ENCODE peak calls at places on chromosomes 11 and 22, in nine cellular contexts. One of them, this sample, is unnamed.

GRCh38 chr11:100637706-100638105 is 49.4 kb upstream of the ARHGAP42 start:
- DNase-seq in activated CD4-positive, alpha-beta T cell treated with anti-CD3 and anti-CD28 coated beads, Interleukin-2, amount 50 U/mL, for 48 hours: no peak
- DNase-seq in MM.1S: no peak
- DNase-seq in RWPE1: no peak
- DNase-seq in astrocyte of the cerebellum: no peak
- DNase-seq in NCI-H748 treated with DMSO at 0.1 percent for 48 hours: no peak
- DNase-seq in NCI-H1436: no peak
- DNase-seq in stomach: no peak
- DNase-seq in AG08395: no peak
- DNase-seq in this sample: no peak

GRCh38 chr11:88310246-88310645 is 27.3 kb downstream of the CTSC start:
- DNase-seq in activated CD4-positive, alpha-beta T cell treated with anti-CD3 and anti-CD28 coated beads, Interleukin-2, amount 50 U/mL, for 48 hours: no peak
- DNase-seq in MM.1S: no peak
- DNase-seq in RWPE1: no peak
- DNase-seq in astrocyte of the cerebellum: no peak
- DNase-seq in NCI-H748 treated with DMSO at 0.1 percent for 48 hours: no peak
- DNase-seq in NCI-H1436: no peak
- DNase-seq in stomach: no peak
- DNase-seq in AG08395: no peak
- DNase-seq in this sample: no peak

GRCh38 chr22:49243965-49244364 is 583.7 kb downstream of the BRD1 start:
- DNase-seq in activated CD4-positive, alpha-beta T cell treated with anti-CD3 and anti-CD28 coated beads, Interleukin-2, amount 50 U/mL, for 48 hours: no peak
- DNase-seq in MM.1S: no peak
- DNase-seq in RWPE1: no peak
- DNase-seq in astrocyte of the cerebellum: no peak
- DNase-seq in NCI-H748 treated with DMSO at 0.1 percent for 48 hours: no peak
- DNase-seq in NCI-H1436: no peak
- DNase-seq in stomach: no peak
- DNase-seq in AG08395: no peak
- DNase-seq in this sample: no peak

GRCh38 chr11:123231263-123231662 is 36.2 kb upstream of the CLMP start:
- DNase-seq in activated CD4-positive, alpha-beta T cell treated with anti-CD3 and anti-CD28 coated beads, Interleukin-2, amount 50 U/mL, for 48 hours: no peak
- DNase-seq in MM.1S: no peak
- DNase-seq in RWPE1: no peak
- DNase-seq in astrocyte of the cerebellum: no peak
- DNase-seq in NCI-H748 treated with DMSO at 0.1 percent for 48 hours: no peak
- DNase-seq in NCI-H1436: no peak
- DNase-seq in stomach: no peak
- DNase-seq in AG08395: peak
- DNase-seq in this sample: no peak

GRCh38 chr11:12195773-12196172 is 85.4 kb downstream of the MICAL2 start:
- DNase-seq in activated CD4-positive, alpha-beta T cell treated with anti-CD3 and anti-CD28 coated beads, Interleukin-2, amount 50 U/mL, for 48 hours: peak
- DNase-seq in MM.1S: peak
- DNase-seq in RWPE1: no peak
- DNase-seq in astrocyte of the cerebellum: no peak
- DNase-seq in NCI-H748 treated with DMSO at 0.1 percent for 48 hours: no peak
- DNase-seq in NCI-H1436: no peak
- DNase-seq in stomach: no peak
- DNase-seq in AG08395: no peak
- DNase-seq in this sample: no peak

GRCh38 chr11:11231763-11232162 is 121.3 kb downstream of the CSNK2A3 start:
- DNase-seq in activated CD4-positive, alpha-beta T cell treated with anti-CD3 and anti-CD28 coated beads, Interleukin-2, amount 50 U/mL, for 48 hours: no peak
- DNase-seq in MM.1S: no peak
- DNase-seq in RWPE1: no peak
- DNase-seq in astrocyte of the cerebellum: no peak
- DNase-seq in NCI-H748 treated with DMSO at 0.1 percent for 48 hours: no peak
- DNase-seq in NCI-H1436: no peak
- DNase-seq in stomach: no peak
- DNase-seq in AG08395: no peak
- DNase-seq in this sample: no peak

GRCh38 chr22:30830907-30831306 is 136.2 kb downstream of the OSBP2 start:
- DNase-seq in activated CD4-positive, alpha-beta T cell treated with anti-CD3 and anti-CD28 coated beads, Interleukin-2, amount 50 U/mL, for 48 hours: no peak
- DNase-seq in MM.1S: no peak
- DNase-seq in RWPE1: peak
- DNase-seq in astrocyte of the cerebellum: peak
- DNase-seq in NCI-H748 treated with DMSO at 0.1 percent for 48 hours: no peak
- DNase-seq in NCI-H1436: no peak
- DNase-seq in stomach: peak
- DNase-seq in AG08395: peak
- DNase-seq in this sample: peak

GRCh38 chr22:38239101-38239761 is 33.6 kb downstream of the TMEM184B start:
- DNase-seq in activated CD4-positive, alpha-beta T cell treated with anti-CD3 and anti-CD28 coated beads, Interleukin-2, amount 50 U/mL, for 48 hours: no peak
- DNase-seq in MM.1S: no peak
- DNase-seq in RWPE1: peak
- DNase-seq in astrocyte of the cerebellum: no peak
- DNase-seq in NCI-H748 treated with DMSO at 0.1 percent for 48 hours: no peak
- DNase-seq in NCI-H1436: no peak
- DNase-seq in stomach: no peak
- DNase-seq in AG08395: peak
- DNase-seq in this sample: no peak

GRCh38 chr22:31148516-31148915 is 8.2 kb upstream of the PLA2G3 start:
- DNase-seq in activated CD4-positive, alpha-beta T cell treated with anti-CD3 and anti-CD28 coated beads, Interleukin-2, amount 50 U/mL, for 48 hours: no peak
- DNase-seq in MM.1S: no peak
- DNase-seq in RWPE1: no peak
- DNase-seq in astrocyte of the cerebellum: no peak
- DNase-seq in NCI-H748 treated with DMSO at 0.1 percent for 48 hours: no peak
- DNase-seq in NCI-H1436: no peak
- DNase-seq in stomach: no peak
- DNase-seq in AG08395: no peak
- DNase-seq in this sample: no peak

GRCh38 chr22:33666661-33667619 is 253.3 kb downstream of the LARGE1 start:
- DNase-seq in activated CD4-positive, alpha-beta T cell treated with anti-CD3 and anti-CD28 coated beads, Interleukin-2, amount 50 U/mL, for 48 hours: no peak
- DNase-seq in MM.1S: no peak
- DNase-seq in RWPE1: no peak
- DNase-seq in astrocyte of the cerebellum: no peak
- DNase-seq in NCI-H748 treated with DMSO at 0.1 percent for 48 hours: no peak
- DNase-seq in NCI-H1436: no peak
- DNase-seq in stomach: peak
- DNase-seq in AG08395: no peak
- DNase-seq in this sample: no peak

GRCh38 chr11:105790841-105791240 is 181.0 kb downstream of the GRIA4 start:
- DNase-seq in activated CD4-positive, alpha-beta T cell treated with anti-CD3 and anti-CD28 coated beads, Interleukin-2, amount 50 U/mL, for 48 hours: no peak
- DNase-seq in MM.1S: peak
- DNase-seq in RWPE1: no peak
- DNase-seq in astrocyte of the cerebellum: no peak
- DNase-seq in NCI-H748 treated with DMSO at 0.1 percent for 48 hours: no peak
- DNase-seq in NCI-H1436: no peak
- DNase-seq in stomach: no peak
- DNase-seq in AG08395: no peak
- DNase-seq in this sample: no peak

GRCh38 chr11:4480577-4481539 is 1.6 kb upstream of the OR52K1 start:
- DNase-seq in activated CD4-positive, alpha-beta T cell treated with anti-CD3 and anti-CD28 coated beads, Interleukin-2, amount 50 U/mL, for 48 hours: no peak
- DNase-seq in MM.1S: no peak
- DNase-seq in RWPE1: peak
- DNase-seq in astrocyte of the cerebellum: peak
- DNase-seq in NCI-H748 treated with DMSO at 0.1 percent for 48 hours: no peak
- DNase-seq in NCI-H1436: no peak
- DNase-seq in stomach: no peak
- DNase-seq in AG08395: peak
- DNase-seq in this sample: peak

GRCh38 chr22:28882545-28882877 is 861 bp upstream of the ZNRF3 start:
- DNase-seq in activated CD4-positive, alpha-beta T cell treated with anti-CD3 and anti-CD28 coated beads, Interleukin-2, amount 50 U/mL, for 48 hours: no peak
- DNase-seq in MM.1S: peak
- DNase-seq in RWPE1: no peak
- DNase-seq in astrocyte of the cerebellum: no peak
- DNase-seq in NCI-H748 treated with DMSO at 0.1 percent for 48 hours: no peak
- DNase-seq in NCI-H1436: no peak
- DNase-seq in stomach: no peak
- DNase-seq in AG08395: no peak
- DNase-seq in this sample: peak

GRCh38 chr11:25737071-25737675 is 594.8 kb upstream of the ANO3 start:
- DNase-seq in activated CD4-positive, alpha-beta T cell treated with anti-CD3 and anti-CD28 coated beads, Interleukin-2, amount 50 U/mL, for 48 hours: no peak
- DNase-seq in MM.1S: peak
- DNase-seq in RWPE1: no peak
- DNase-seq in astrocyte of the cerebellum: no peak
- DNase-seq in NCI-H748 treated with DMSO at 0.1 percent for 48 hours: no peak
- DNase-seq in NCI-H1436: no peak
- DNase-seq in stomach: no peak
- DNase-seq in AG08395: no peak
- DNase-seq in this sample: no peak

GRCh38 chr11:63769044-63769718 is 606 bp upstream of the ZFTA start:
- DNase-seq in activated CD4-positive, alpha-beta T cell treated with anti-CD3 and anti-CD28 coated beads, Interleukin-2, amount 50 U/mL, for 48 hours: peak
- DNase-seq in MM.1S: peak
- DNase-seq in RWPE1: peak
- DNase-seq in astrocyte of the cerebellum: no peak
- DNase-seq in NCI-H748 treated with DMSO at 0.1 percent for 48 hours: no peak
- DNase-seq in NCI-H1436: peak
- DNase-seq in stomach: no peak
- DNase-seq in AG08395: peak
- DNase-seq in this sample: peak

GRCh38 chr11:13667245-13667644 is 1.2 kb upstream of the FAR1 start:
- DNase-seq in activated CD4-positive, alpha-beta T cell treated with anti-CD3 and anti-CD28 coated beads, Interleukin-2, amount 50 U/mL, for 48 hours: no peak
- DNase-seq in MM.1S: no peak
- DNase-seq in RWPE1: no peak
- DNase-seq in astrocyte of the cerebellum: no peak
- DNase-seq in NCI-H748 treated with DMSO at 0.1 percent for 48 hours: peak
- DNase-seq in NCI-H1436: no peak
- DNase-seq in stomach: no peak
- DNase-seq in AG08395: peak
- DNase-seq in this sample: no peak

GRCh38 chr11:36073411-36074203 is 129.7 kb downstream of the LDLRAD3 start:
- DNase-seq in activated CD4-positive, alpha-beta T cell treated with anti-CD3 and anti-CD28 coated beads, Interleukin-2, amount 50 U/mL, for 48 hours: no peak
- DNase-seq in MM.1S: no peak
- DNase-seq in RWPE1: no peak
- DNase-seq in astrocyte of the cerebellum: peak
- DNase-seq in NCI-H748 treated with DMSO at 0.1 percent for 48 hours: no peak
- DNase-seq in NCI-H1436: no peak
- DNase-seq in stomach: peak
- DNase-seq in AG08395: peak
- DNase-seq in this sample: peak

GRCh38 chr11:58192229-58192628 is 3.4 kb downstream of the OR9Q2 start:
- DNase-seq in activated CD4-positive, alpha-beta T cell treated with anti-CD3 and anti-CD28 coated beads, Interleukin-2, amount 50 U/mL, for 48 hours: no peak
- DNase-seq in MM.1S: no peak
- DNase-seq in RWPE1: no peak
- DNase-seq in astrocyte of the cerebellum: no peak
- DNase-seq in NCI-H748 treated with DMSO at 0.1 percent for 48 hours: no peak
- DNase-seq in NCI-H1436: no peak
- DNase-seq in stomach: no peak
- DNase-seq in AG08395: no peak
- DNase-seq in this sample: no peak

GRCh38 chr11:66891849-66892660 is 35.2 kb downstream of the LRFN4 start:
- DNase-seq in activated CD4-positive, alpha-beta T cell treated with anti-CD3 and anti-CD28 coated beads, Interleukin-2, amount 50 U/mL, for 48 hours: peak
- DNase-seq in MM.1S: peak
- DNase-seq in RWPE1: peak
- DNase-seq in astrocyte of the cerebellum: peak
- DNase-seq in NCI-H748 treated with DMSO at 0.1 percent for 48 hours: no peak
- DNase-seq in NCI-H1436: no peak
- DNase-seq in stomach: peak
- DNase-seq in AG08395: peak
- DNase-seq in this sample: peak

GRCh38 chr22:19980766-19981165 is 35.9 kb downstream of the ARVCF start:
- DNase-seq in activated CD4-positive, alpha-beta T cell treated with anti-CD3 and anti-CD28 coated beads, Interleukin-2, amount 50 U/mL, for 48 hours: no peak
- DNase-seq in MM.1S: no peak
- DNase-seq in RWPE1: no peak
- DNase-seq in astrocyte of the cerebellum: no peak
- DNase-seq in NCI-H748 treated with DMSO at 0.1 percent for 48 hours: no peak
- DNase-seq in NCI-H1436: no peak
- DNase-seq in stomach: no peak
- DNase-seq in AG08395: no peak
- DNase-seq in this sample: no peak

GRCh38 chr11:95716266-95716665 is 73.3 kb downstream of the FAM76B start:
- DNase-seq in activated CD4-positive, alpha-beta T cell treated with anti-CD3 and anti-CD28 coated beads, Interleukin-2, amount 50 U/mL, for 48 hours: no peak
- DNase-seq in MM.1S: peak
- DNase-seq in RWPE1: no peak
- DNase-seq in astrocyte of the cerebellum: peak
- DNase-seq in NCI-H748 treated with DMSO at 0.1 percent for 48 hours: no peak
- DNase-seq in NCI-H1436: no peak
- DNase-seq in stomach: no peak
- DNase-seq in AG08395: no peak
- DNase-seq in this sample: no peak

GRCh38 chr22:45208993-45209838 is 31.5 kb downstream of the KIAA0930 start:
- DNase-seq in activated CD4-positive, alpha-beta T cell treated with anti-CD3 and anti-CD28 coated beads, Interleukin-2, amount 50 U/mL, for 48 hours: peak
- DNase-seq in MM.1S: no peak
- DNase-seq in RWPE1: peak
- DNase-seq in astrocyte of the cerebellum: no peak
- DNase-seq in NCI-H748 treated with DMSO at 0.1 percent for 48 hours: no peak
- DNase-seq in NCI-H1436: peak
- DNase-seq in stomach: no peak
- DNase-seq in AG08395: peak
- DNase-seq in this sample: peak

GRCh38 chr22:41308544-41308947 is 7.2 kb downstream of the ZC3H7B start:
- DNase-seq in activated CD4-positive, alpha-beta T cell treated with anti-CD3 and anti-CD28 coated beads, Interleukin-2, amount 50 U/mL, for 48 hours: no peak
- DNase-seq in MM.1S: no peak
- DNase-seq in RWPE1: no peak
- DNase-seq in astrocyte of the cerebellum: no peak
- DNase-seq in NCI-H748 treated with DMSO at 0.1 percent for 48 hours: no peak
- DNase-seq in NCI-H1436: no peak
- DNase-seq in stomach: no peak
- DNase-seq in AG08395: no peak
- DNase-seq in this sample: no peak

GRCh38 chr11:119550330-119550729 is 127.4 kb upstream of the THY1 start:
- DNase-seq in activated CD4-positive, alpha-beta T cell treated with anti-CD3 and anti-CD28 coated beads, Interleukin-2, amount 50 U/mL, for 48 hours: no peak
- DNase-seq in MM.1S: no peak
- DNase-seq in RWPE1: no peak
- DNase-seq in astrocyte of the cerebellum: no peak
- DNase-seq in NCI-H748 treated with DMSO at 0.1 percent for 48 hours: no peak
- DNase-seq in NCI-H1436: no peak
- DNase-seq in stomach: no peak
- DNase-seq in AG08395: no peak
- DNase-seq in this sample: no peak

GRCh38 chr11:10878408-10879214 is 20.8 kb upstream of the ZBED5 start:
- DNase-seq in activated CD4-positive, alpha-beta T cell treated with anti-CD3 and anti-CD28 coated beads, Interleukin-2, amount 50 U/mL, for 48 hours: no peak
- DNase-seq in MM.1S: peak
- DNase-seq in RWPE1: no peak
- DNase-seq in astrocyte of the cerebellum: peak
- DNase-seq in NCI-H748 treated with DMSO at 0.1 percent for 48 hours: peak
- DNase-seq in NCI-H1436: peak
- DNase-seq in stomach: no peak
- DNase-seq in AG08395: peak
- DNase-seq in this sample: peak

GRCh38 chr11:10117709-10118341 is 176.2 kb downstream of the SBF2 start:
- DNase-seq in activated CD4-positive, alpha-beta T cell treated with anti-CD3 and anti-CD28 coated beads, Interleukin-2, amount 50 U/mL, for 48 hours: no peak
- DNase-seq in MM.1S: no peak
- DNase-seq in RWPE1: no peak
- DNase-seq in astrocyte of the cerebellum: peak
- DNase-seq in NCI-H748 treated with DMSO at 0.1 percent for 48 hours: no peak
- DNase-seq in NCI-H1436: no peak
- DNase-seq in stomach: no peak
- DNase-seq in AG08395: peak
- DNase-seq in this sample: no peak

GRCh38 chr11:120565436-120566155 is 54.0 kb downstream of the GRIK4 start:
- DNase-seq in activated CD4-positive, alpha-beta T cell treated with anti-CD3 and anti-CD28 coated beads, Interleukin-2, amount 50 U/mL, for 48 hours: no peak
- DNase-seq in MM.1S: no peak
- DNase-seq in RWPE1: peak
- DNase-seq in astrocyte of the cerebellum: no peak
- DNase-seq in NCI-H748 treated with DMSO at 0.1 percent for 48 hours: no peak
- DNase-seq in NCI-H1436: no peak
- DNase-seq in stomach: no peak
- DNase-seq in AG08395: no peak
- DNase-seq in this sample: no peak

This sample was measured in RKO.